ENCODE peak calls at places on chromosomes 1 and 21, in seven cellular contexts. X, D, Z, F, A, U and W are unnamed samples.

GRCh38 chr21:43644609-43645008 is 14.7 kb downstream of the HSF2BP start:
- DNase-seq in A (no peak), F (no peak), Z (no peak), D (no peak), X (no peak), U (no peak), W (no peak)

GRCh38 chr1:152188673-152189591 is 29.9 kb upstream of the RPTN start:
- DNase-seq in F (peak; percentile 76), Z (no peak), X (peak; percentile 65), U (no peak), A (peak; percentile 85), D (peak; percentile 66), W (no peak)

GRCh38 chr1:970242-970972 is 4.1 kb downstream of the PLEKHN1 start:
- DNase-seq in U (no peak), X (no peak), A (no peak), Z (no peak), F (no peak), D (no peak), W (no peak)

GRCh38 chr21:45029298-45029967 is 44.9 kb upstream of the ADARB1 start:
- DNase-seq in Z (no peak), U (no peak), A (no peak), F (no peak), D (no peak), X (no peak), W (no peak)

GRCh38 chr1:221832617-221833016 is 90.7 kb upstream of the DUSP10 start:
- DNase-seq in A (no peak), X (no peak), U (no peak), D (no peak), Z (no peak), F (no peak), W (no peak)

GRCh38 chr21:25733859-25734653 is 648 bp downstream of the ATP5PF start:
- DNase-seq in D (peak; percentile 10), Z (peak; percentile 30), X (peak; percentile 20), F (peak; percentile 37), U (no peak), A (peak; percentile 20), W (no peak)

GRCh38 chr1:5927506-5928370 is 64.5 kb downstream of the NPHP4 start:
- DNase-seq in F (no peak), Z (no peak), D (no peak), U (no peak), A (no peak), X (no peak), W (no peak)

GRCh38 chr1:169538998-169539871 is 47.0 kb downstream of the F5 start:
- DNase-seq in F (no peak), U (no peak), X (no peak), A (peak; percentile 88), Z (no peak), D (no peak), W (peak; percentile 45)